ENCODE peak calls at places on chromosomes 11 and 22, in eight cellular contexts. T, J, Z, K, R, B, D and M are unnamed samples.

GRCh38 chr11:69639843-69640242 is 1.1 kb upstream of the CCND1 start:
- DNase-seq in T (no peak), J (no peak), Z (no peak), K (no peak), R (no peak), B (no peak), D (no peak), M (no peak)

GRCh38 chr22:24147666-24148065 is 33.6 kb upstream of the SUSD2 start:
- DNase-seq in T (no peak), J (no peak), Z (no peak), K (no peak), R (no peak), B (no peak), D (no peak), M (no peak)

GRCh38 chr11:32487270-32487669 is 51.9 kb upstream of the WT1 start:
- DNase-seq in T (no peak), J (peak), Z (peak), K (peak), R (no peak), B (no peak), D (no peak), M (no peak)

GRCh38 chr11:124174001-124174400 is 9.1 kb upstream of the OR10D3 start:
- DNase-seq in T (no peak), J (peak), Z (peak), K (peak), R (no peak), B (peak), D (no peak), M (no peak)

GRCh38 chr11:2517386-2518064 is 72.7 kb downstream of the KCNQ1 start:
- DNase-seq in T (no peak), J (peak), Z (peak), K (peak), R (peak), B (no peak), D (no peak), M (peak)

GRCh38 chr22:31806751-31807150 is 52.9 kb downstream of the DEPDC5 start:
- DNase-seq in T (no peak), J (no peak), Z (no peak), K (no peak), R (no peak), B (no peak), D (no peak), M (no peak)

GRCh38 chr22:37291559-37292298 is 9.4 kb downstream of the CYTH4 start:
- DNase-seq in T (no peak), J (no peak), Z (no peak), K (no peak), R (no peak), B (no peak), D (no peak), M (no peak)

GRCh38 chr11:95531116-95531515 is 258.5 kb downstream of the FAM76B start:
- DNase-seq in T (no peak), J (no peak), Z (no peak), K (no peak), R (no peak), B (no peak), D (no peak), M (no peak)

GRCh38 chr22:45159652-45160462 is 3.9 kb upstream of the NUP50 start:
- DNase-seq in T (no peak), J (peak), Z (peak), K (no peak), R (no peak), B (no peak), D (no peak), M (peak)

GRCh38 chr11:17742019-17742418 is 7.4 kb downstream of the KCNC1 start:
- DNase-seq in T (no peak), J (no peak), Z (no peak), K (no peak), R (peak), B (no peak), D (no peak), M (no peak)

DNA sequence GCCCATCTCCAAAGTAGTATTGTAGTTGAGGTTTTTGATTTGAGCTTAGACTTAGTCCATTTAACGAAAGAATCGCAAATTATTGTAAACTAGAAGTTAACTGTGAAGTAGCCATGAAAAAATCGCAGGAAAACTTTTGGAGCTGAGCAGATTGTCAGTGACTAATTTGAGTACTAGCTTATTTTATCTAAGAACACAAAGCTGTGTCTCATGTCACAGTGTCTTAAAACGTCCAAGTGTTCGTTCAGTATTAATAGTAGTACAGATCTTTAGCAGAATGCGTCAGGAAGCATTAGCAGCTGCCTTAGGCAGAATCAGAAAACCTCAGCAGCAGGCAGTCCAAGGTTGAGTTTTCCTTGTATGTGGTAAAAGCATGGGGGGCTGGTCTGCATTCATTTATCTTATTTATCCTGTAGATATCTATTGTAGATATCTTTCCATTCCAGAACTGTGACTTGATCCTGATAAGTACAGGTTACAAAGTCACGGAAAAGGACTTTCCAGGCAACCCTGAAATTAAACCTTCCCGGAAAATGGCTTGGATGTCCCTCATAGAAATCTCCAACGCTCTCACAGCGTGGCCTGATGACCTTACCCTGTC is 48.9 kb upstream of the MYO18B start:
- DNase-seq in T (no peak), J (no peak), Z (no peak), K (no peak), R (no peak), B (no peak), D (no peak), M (no peak)
- H3K27ac ChIP-seq in T (no peak), J (no peak), Z (no peak), K (no peak), R (no peak), B (no peak), D (no peak), M (no peak)

GRCh38 chr22:17890892-17891291 is 116.6 kb upstream of the BID start:
- DNase-seq in T (no peak), J (no peak), Z (no peak), K (no peak), R (no peak), B (no peak), D (no peak), M (no peak)

GRCh38 chr22:17893900-17894299 is 119.6 kb upstream of the BID start:
- DNase-seq in T (no peak), J (no peak), Z (no peak), K (no peak), R (no peak), B (no peak), D (no peak), M (peak)

GRCh38 chr22:17890245-17890671 is 116.0 kb upstream of the BID start:
- DNase-seq in T (no peak), J (no peak), Z (no peak), K (no peak), R (no peak), B (no peak), D (no peak), M (peak)

GRCh38 chr22:17888855-17889254 is 114.6 kb upstream of the BID start:
- DNase-seq in T (no peak), J (peak), Z (peak), K (peak), R (no peak), B (peak), D (no peak), M (no peak)

GRCh38 chr22:17891427-17892167 is 117.3 kb upstream of the BID start:
- DNase-seq in T (no peak), J (peak), Z (peak), K (peak), R (no peak), B (no peak), D (no peak), M (peak)
- H3K27ac ChIP-seq in T (no peak), J (no peak), Z (no peak), K (no peak), R (no peak), B (no peak), D (no peak), M (peak)

GRCh38 chr22:21698430-21699329 is 32.9 kb downstream of the PPIL2 start:
- DNase-seq in T (no peak), J (peak), Z (peak), K (peak), R (no peak), B (peak), D (no peak), M (no peak)
- H3K27ac ChIP-seq in T (no peak), J (no peak), Z (peak), K (no peak), R (no peak), B (peak), D (no peak), M (no peak)

DNA sequence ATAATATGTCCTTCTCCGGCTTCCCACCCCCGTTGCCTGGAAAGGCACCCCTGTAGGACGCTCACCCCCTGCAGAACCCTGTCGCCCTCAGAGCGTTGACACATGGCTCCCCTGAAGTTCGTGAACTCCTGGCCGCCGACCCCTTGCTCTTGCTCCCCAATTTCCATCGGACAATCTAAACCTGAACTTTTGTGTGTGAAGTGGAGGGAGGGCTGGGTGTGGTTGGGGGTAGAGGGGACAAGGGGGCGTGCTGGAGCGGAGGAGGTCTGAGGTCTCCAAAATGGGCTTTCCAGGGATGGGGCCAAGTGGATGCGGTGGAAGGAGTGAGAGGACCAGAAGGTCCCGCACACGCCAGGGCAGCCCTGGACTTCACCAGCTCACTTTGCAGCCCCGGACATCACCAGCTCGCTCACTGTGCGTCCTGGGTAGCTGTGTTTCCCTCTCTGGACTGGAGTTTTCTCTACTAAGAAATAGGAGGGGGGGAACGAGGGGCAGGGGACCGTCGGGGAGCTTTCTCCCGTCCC is 18.6 kb downstream of the CREB3L1 start:
- DNase-seq in T (no peak), J (no peak), Z (peak), K (no peak), R (no peak), B (no peak), D (no peak), M (no peak)
- H3K27ac ChIP-seq in T (no peak), J (no peak), Z (no peak), K (no peak), R (peak), B (peak), D (no peak), M (no peak)

GRCh38 chr22:50316114-50317065 is 8.9 kb upstream of the PLXNB2 start:
- DNase-seq in T (no peak), J (no peak), Z (no peak), K (no peak), R (no peak), B (no peak), D (no peak), M (no peak)
- H3K27ac ChIP-seq in T (no peak), J (no peak), Z (no peak), K (no peak), R (no peak), B (no peak), D (no peak), M (no peak)

GRCh38 chr11:88535916-88536547 is 198.5 kb upstream of the CTSC start:
- DNase-seq in T (peak), J (no peak), Z (no peak), K (no peak), R (no peak), B (no peak), D (no peak), M (no peak)
- H3K27ac ChIP-seq in T (no peak), J (no peak), Z (no peak), K (no peak), R (peak), B (peak), D (no peak), M (no peak)

GRCh38 chr11:44759743-44760476 is 33.1 kb downstream of the TSPAN18 start:
- DNase-seq in T (no peak), J (no peak), Z (peak), K (peak), R (no peak), B (no peak), D (no peak), M (no peak)
- H3K27ac ChIP-seq in T (no peak), J (no peak), Z (no peak), K (no peak), R (no peak), B (no peak), D (no peak), M (no peak)

DNA sequence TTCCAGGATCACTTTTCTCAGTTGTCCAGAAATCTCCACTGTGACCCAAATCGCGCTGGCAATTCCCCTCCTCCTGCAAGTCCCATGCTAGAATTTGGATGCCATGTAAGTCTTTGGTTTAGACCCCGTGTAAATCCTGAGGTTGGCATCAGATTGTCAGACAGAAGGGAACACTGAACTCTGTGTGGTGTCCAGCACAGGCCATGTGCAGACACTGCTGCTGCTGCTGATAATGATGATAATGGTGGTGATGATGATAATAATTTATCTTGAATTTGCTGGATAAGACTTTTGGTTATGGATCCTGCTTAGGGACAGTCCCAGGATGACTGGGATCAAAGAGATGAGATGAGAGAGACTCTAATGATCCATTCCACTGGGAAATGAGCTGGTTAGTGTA is 45.0 kb downstream of the RPUSD4 start:
- DNase-seq in T (no peak), J (no peak), Z (no peak), K (no peak), R (no peak), B (no peak), D (no peak), M (no peak)
- H3K27ac ChIP-seq in T (no peak), J (no peak), Z (no peak), K (no peak), R (no peak), B (no peak), D (no peak), M (no peak)